ENCODE peak calls at places on chromosomes 4 and X, in four cellular contexts. Z is cardiac muscle cell, B is vagina, S is body of pancreas. Q is an unnamed sample.

GRCh38 chr4:119300072-119300387 is 21.9 kb downstream of the FABP2 start:
- DNase-seq in Z (peak; percentile 75), B (no peak), S (peak; percentile 56), Q (no peak)

GRCh38 chrX:10507181-10507580 is 113.2 kb downstream of the MID1 start:
- DNase-seq in Z (peak; percentile 79), B (no peak), S (no peak), Q (no peak)

GRCh38 chr4:98493305-98493704 is 165.1 kb downstream of the TSPAN5 start:
- DNase-seq in Z (no peak), B (no peak), S (no peak), Q (no peak)

GRCh38 chr4:8697826-8698225 is 105.3 kb downstream of the CPZ start:
- DNase-seq in Z (no peak), B (no peak), S (peak; percentile 0), Q (no peak)

GRCh38 chr4:118740869-118741268 is 55.7 kb downstream of the METTL14 start:
- DNase-seq in Z (peak; percentile 45), B (no peak), S (no peak), Q (peak; percentile 23)

GRCh38 chr4:108181704-108182103 is 13.0 kb upstream of the LEF1 start:
- DNase-seq in Z (no peak), B (no peak), S (no peak), Q (no peak)

GRCh38 chr4:117064297-117064696 is 21.1 kb downstream of the TRAM1L1 start:
- DNase-seq in Z (no peak), B (no peak), S (no peak), Q (peak; percentile 0)

GRCh38 chrX:119008122-119008744 is 33.8 kb downstream of the LONRF3 start:
- DNase-seq in Z (peak; percentile 50), B (no peak), S (peak; percentile 25), Q (peak; percentile 47)

GRCh38 chrX:10513974-10514373 is 106.4 kb downstream of the MID1 start:
- DNase-seq in Z (no peak), B (no peak), S (no peak), Q (no peak)

GRCh38 chrX:108001218-108001814 is 19.1 kb upstream of the TEX13B start:
- DNase-seq in Z (peak; percentile 66), B (no peak), S (no peak), Q (peak; percentile 56)

GRCh38 chrX:20067709-20068315 is 48.9 kb downstream of the MAP7D2 start:
- DNase-seq in Z (peak; percentile 86), B (no peak), S (peak; percentile 60), Q (peak; percentile 91)

GRCh38 chr4:138977525-138977924 is 38.1 kb upstream of the NOCT start:
- DNase-seq in Z (no peak), B (no peak), S (no peak), Q (no peak)

GRCh38 chrX:135984220-135984619 is 1.0 kb upstream of the SLC9A6 start:
- DNase-seq in Z (no peak), B (no peak), S (no peak), Q (no peak)

GRCh38 chrX:2474280-2474962 is 26.4 kb downstream of the DHRSX start:
- DNase-seq in Z (no peak), B (no peak), S (no peak), Q (no peak)

GRCh38 chr4:144666539-144667175 is 20.7 kb downstream of the HHIP start:
- DNase-seq in Z (peak; percentile 49), B (no peak), S (no peak), Q (peak; percentile 45)

GRCh38 chr4:181956502-181956901 is 286.7 kb upstream of the TENM3 start:
- DNase-seq in Z (no peak), B (no peak), S (no peak), Q (no peak)

GRCh38 chr4:48346594-48346993 is 5.3 kb downstream of the SLAIN2 start:
- DNase-seq in Z (no peak), B (no peak), S (no peak), Q (no peak)

GRCh38 chr4:97841512-97841911 is 301.8 kb downstream of the STPG2 start:
- DNase-seq in Z (no peak), B (no peak), S (no peak), Q (no peak)

GRCh38 chrX:15418041-15418706 is 34.0 kb upstream of the VEGFD start:
- DNase-seq in Z (no peak), B (no peak), S (no peak), Q (no peak)

GRCh38 chr4:83631066-83631465 is 95.2 kb downstream of the GPAT3 start:
- DNase-seq in Z (peak; percentile 62), B (no peak), S (no peak), Q (no peak)

GRCh38 chr4:72954811-72955210 is 114.7 kb downstream of the COX18 start:
- DNase-seq in Z (no peak), B (no peak), S (no peak), Q (no peak)

GRCh38 chr4:165464813-165465381 is 86.1 kb downstream of the CPE start:
- DNase-seq in Z (peak; percentile 73), B (no peak), S (peak; percentile 16), Q (peak; percentile 41)

GRCh38 chr4:69744157-69744478 is 16.3 kb downstream of the SULT1B1 start:
- DNase-seq in Z (no peak), B (no peak), S (no peak), Q (no peak)

GRCh38 chr4:72701987-72702819 is 133.2 kb upstream of the ADAMTS3 start:
- DNase-seq in Z (peak; percentile 75), B (no peak), S (peak; percentile 42), Q (peak; percentile 75)

GRCh38 chr4:74197123-74197522 is 39.2 kb downstream of the MTHFD2L start:
- DNase-seq in Z (no peak), B (no peak), S (no peak), Q (no peak)

GRCh38 chrX:123222920-123223319 is 38.8 kb downstream of the GRIA3 start:
- DNase-seq in Z (no peak), B (no peak), S (peak; percentile 53), Q (no peak)

DNA sequence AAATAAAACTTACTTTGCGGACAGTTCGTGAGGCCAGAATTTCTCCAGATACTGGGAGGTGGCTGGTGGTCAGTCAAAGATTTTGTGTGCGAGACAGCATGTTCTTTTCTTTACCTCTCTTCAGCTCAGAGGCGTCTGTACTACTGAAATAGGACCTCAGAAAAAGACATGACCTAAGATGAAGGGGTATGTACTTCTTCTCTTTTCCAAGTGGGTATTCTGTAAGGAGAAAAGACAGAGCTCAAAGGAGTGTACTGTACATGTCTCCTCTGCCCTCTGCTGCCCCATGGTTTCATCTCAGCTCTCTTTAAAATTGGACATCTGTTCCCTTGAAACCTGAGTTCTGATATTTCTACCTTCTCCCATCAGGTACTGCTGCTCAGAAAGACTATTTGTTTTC is 38.1 kb downstream of the SEPTIN11 start:
- DNase-seq in Z (no peak), B (no peak), S (no peak), Q (no peak)
- TF ChIP-seq CTCF in Z (peak; percentile 6), B (no peak), S (no peak), Q (no peak)

DNA sequence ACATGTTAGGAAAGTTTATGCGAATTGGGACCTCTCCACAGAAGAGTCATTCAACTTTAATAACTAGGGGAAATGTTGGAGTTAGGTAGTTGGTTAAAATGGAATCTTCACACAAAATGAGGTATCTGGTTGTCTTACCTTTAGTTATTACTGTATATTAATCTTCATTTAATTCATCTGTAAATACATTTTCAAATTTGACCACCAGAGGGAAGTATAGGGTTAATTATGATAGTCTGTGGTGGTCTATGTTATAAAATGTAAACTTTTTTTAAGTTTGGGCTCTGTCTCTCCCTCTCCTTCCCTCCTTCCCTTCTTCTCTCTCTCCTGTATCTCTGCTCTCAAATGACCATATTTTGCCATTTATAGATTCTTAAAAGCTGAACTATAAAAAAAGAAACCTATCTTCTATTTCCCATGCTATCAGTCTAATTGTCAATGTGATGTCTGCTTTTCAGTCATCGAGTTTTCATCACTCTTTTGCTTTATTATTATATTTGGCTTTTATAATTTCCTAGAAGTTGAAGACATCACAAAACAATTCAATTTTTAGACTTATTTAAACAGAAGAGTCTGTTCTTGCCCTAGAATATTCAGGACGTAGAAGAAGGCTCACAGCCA is 49.8 kb downstream of the TMEM144 start:
- DNase-seq in Z (peak; percentile 57), B (no peak), S (no peak), Q (peak; percentile 56)
- TF ChIP-seq CTCF in Z (peak; percentile 36), B (peak; percentile 55), S (no peak), Q (peak; percentile 59)

GRCh38 chrX:120380699-120381098 is 18.8 kb downstream of the ATP1B4 start:
- DNase-seq in Z (no peak), B (no peak), S (no peak), Q (peak; percentile 68)
- TF ChIP-seq CTCF in Z (peak; percentile 6), B (no peak), S (no peak), Q (peak; percentile 42)

DNA sequence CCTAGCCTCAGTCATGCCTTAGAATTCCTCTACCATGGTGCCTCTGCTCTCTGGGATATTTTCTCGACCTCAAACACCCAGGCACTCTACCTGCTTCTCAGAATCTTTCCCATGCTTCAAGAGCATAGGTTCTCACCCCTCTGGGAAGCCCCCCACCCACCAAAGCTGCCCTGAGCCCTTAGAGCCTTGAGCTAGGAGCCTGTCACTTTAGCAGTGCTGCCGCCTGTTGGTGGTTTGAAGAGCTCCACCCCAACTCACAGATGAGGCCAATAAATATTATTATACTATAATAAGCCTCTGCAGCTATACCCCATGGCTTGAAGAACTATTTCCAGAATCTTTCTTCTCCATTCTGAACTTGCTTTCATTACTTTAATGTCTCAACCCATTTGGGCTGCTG is 109.7 kb downstream of the RTL5 start:
- DNase-seq in Z (no peak), B (peak; percentile 31), S (no peak), Q (peak; percentile 53)
- TF ChIP-seq CTCF in Z (peak; percentile 50), B (peak; percentile 7), S (no peak), Q (peak; percentile 29)